ENCODE peak calls at places on chromosome 12, in nine cellular contexts. X is CD8-positive, alpha-beta T cell; A is stomach; Q is lower leg skin; J is kidney epithelial cell; I is mucosa of descending colon; E is astrocyte; C is cardiac muscle cell; H is bronchial epithelial cell. P is an unnamed sample.

GRCh38 chr12:130715150-130715995 is 726 bp downstream of the RIMBP2 start:
- DNase-seq in X (no peak), A (peak), Q (no peak), J (no peak), I (no peak), E (no peak), C (peak), H (no peak), P (no peak)

GRCh38 chr12:108511633-108512540 is 3.2 kb upstream of the FICD start:
- DNase-seq in X (peak), A (peak), Q (peak), J (peak), I (no peak), E (peak), C (peak), H (peak), P (peak)

GRCh38 chr12:63849641-63850040 is 5.1 kb downstream of the SRGAP1 start:
- DNase-seq in X (no peak), A (no peak), Q (no peak), J (no peak), I (no peak), E (no peak), C (no peak), H (no peak), P (no peak)

GRCh38 chr12:62758216-62758615 is 176.7 kb downstream of the PPM1H start:
- DNase-seq in X (no peak), A (no peak), Q (no peak), J (peak), I (no peak), E (peak), C (no peak), H (no peak), P (no peak)

GRCh38 chr12:75954076-75954475 is 77.5 kb downstream of the PHLDA1 start:
- DNase-seq in X (no peak), A (no peak), Q (no peak), J (peak), I (no peak), E (peak), C (no peak), H (peak), P (no peak)

GRCh38 chr12:72133497-72134055 is 138.6 kb upstream of the TRHDE start:
- DNase-seq in X (no peak), A (no peak), Q (no peak), J (no peak), I (no peak), E (no peak), C (no peak), H (no peak), P (no peak)

GRCh38 chr12:106152334-106152733 is 13.6 kb upstream of the NUAK1 start:
- DNase-seq in X (no peak), A (no peak), Q (no peak), J (no peak), I (no peak), E (no peak), C (no peak), H (no peak), P (no peak)

GRCh38 chr12:109241936-109242335 is 67.1 kb downstream of the FOXN4 start:
- DNase-seq in X (no peak), A (no peak), Q (no peak), J (no peak), I (no peak), E (no peak), C (no peak), H (no peak), P (no peak)

GRCh38 chr12:94401326-94401725 is 58.3 kb downstream of the CEP83 start:
- DNase-seq in X (no peak), A (no peak), Q (no peak), J (no peak), I (no peak), E (no peak), C (no peak), H (no peak), P (no peak)

GRCh38 chr12:51377099-51377984 is 13.9 kb downstream of the GALNT6 start:
- DNase-seq in X (no peak), A (no peak), Q (no peak), J (no peak), I (no peak), E (no peak), C (no peak), H (no peak), P (no peak)

GRCh38 chr12:109202770-109203169 is 86.4 kb downstream of the ACACB start:
- DNase-seq in X (no peak), A (no peak), Q (no peak), J (no peak), I (no peak), E (no peak), C (no peak), H (no peak), P (no peak)

GRCh38 chr12:81128930-81129554 is 51.2 kb downstream of the ACSS3 start:
- DNase-seq in X (no peak), A (no peak), Q (no peak), J (peak), I (no peak), E (peak), C (peak), H (peak), P (no peak)

DNA sequence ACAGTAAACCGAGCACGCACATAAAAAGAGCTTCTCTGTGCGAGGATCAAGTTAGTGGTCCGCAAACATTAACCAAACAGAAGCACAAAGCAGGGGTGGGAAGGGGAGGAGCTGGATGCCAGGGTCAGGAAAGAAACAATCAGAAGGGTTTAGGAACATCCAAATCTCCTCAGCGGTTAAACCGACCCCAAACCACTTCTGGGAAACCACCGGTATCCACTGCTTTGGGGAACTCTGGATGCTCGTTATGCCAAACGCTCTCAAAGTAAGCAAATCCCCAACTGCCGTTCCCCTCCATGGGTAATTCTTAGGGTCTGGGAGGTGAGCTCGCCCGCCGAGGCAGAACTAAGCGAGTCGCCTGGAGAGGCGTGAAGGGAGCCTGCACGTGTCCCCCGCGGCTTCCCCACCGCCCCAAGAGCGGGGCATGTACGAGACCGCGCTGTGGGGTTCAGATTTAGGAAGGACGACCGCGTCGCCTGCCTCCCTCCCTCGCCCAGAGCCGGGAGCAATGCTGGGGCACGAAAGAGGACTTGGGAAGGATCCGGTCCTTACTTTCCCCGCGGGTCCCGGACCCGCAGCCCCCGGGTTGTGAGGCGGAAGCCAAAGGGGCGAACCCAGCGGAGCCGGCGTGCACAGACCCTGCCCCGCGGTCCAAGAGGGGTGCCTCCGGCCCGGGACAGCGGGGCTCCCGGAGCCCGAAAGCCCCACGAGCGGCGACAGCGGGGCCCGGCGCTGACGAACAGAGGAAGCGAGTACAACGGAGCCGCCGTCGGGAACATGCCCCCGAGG is 710 bp downstream of the SBNO1 start:
- DNase-seq in X (peak), A (peak), Q (no peak), J (no peak), I (peak), E (peak), C (peak), H (peak), P (no peak)
- H3K4me3 ChIP-seq in X (peak), A (peak), Q (peak), J (peak), I (peak), E (peak), C (peak), H (peak), P (peak)

GRCh38 chr12:19836056-19836455 is 396.8 kb downstream of the AEBP2 start:
- DNase-seq in X (no peak), A (no peak), Q (no peak), J (no peak), I (no peak), E (no peak), C (no peak), H (no peak), P (no peak)

GRCh38 chr12:19834596-19834995 is 395.3 kb downstream of the AEBP2 start:
- DNase-seq in X (no peak), A (no peak), Q (no peak), J (no peak), I (no peak), E (no peak), C (no peak), H (no peak), P (no peak)

GRCh38 chr12:19830461-19830860 is 391.2 kb downstream of the AEBP2 start:
- DNase-seq in X (no peak), A (no peak), Q (no peak), J (no peak), I (no peak), E (no peak), C (no peak), H (no peak), P (no peak)

GRCh38 chr12:19836456-19836855 is 397.2 kb downstream of the AEBP2 start:
- DNase-seq in X (no peak), A (no peak), Q (no peak), J (no peak), I (no peak), E (no peak), C (no peak), H (no peak), P (no peak)

DNA sequence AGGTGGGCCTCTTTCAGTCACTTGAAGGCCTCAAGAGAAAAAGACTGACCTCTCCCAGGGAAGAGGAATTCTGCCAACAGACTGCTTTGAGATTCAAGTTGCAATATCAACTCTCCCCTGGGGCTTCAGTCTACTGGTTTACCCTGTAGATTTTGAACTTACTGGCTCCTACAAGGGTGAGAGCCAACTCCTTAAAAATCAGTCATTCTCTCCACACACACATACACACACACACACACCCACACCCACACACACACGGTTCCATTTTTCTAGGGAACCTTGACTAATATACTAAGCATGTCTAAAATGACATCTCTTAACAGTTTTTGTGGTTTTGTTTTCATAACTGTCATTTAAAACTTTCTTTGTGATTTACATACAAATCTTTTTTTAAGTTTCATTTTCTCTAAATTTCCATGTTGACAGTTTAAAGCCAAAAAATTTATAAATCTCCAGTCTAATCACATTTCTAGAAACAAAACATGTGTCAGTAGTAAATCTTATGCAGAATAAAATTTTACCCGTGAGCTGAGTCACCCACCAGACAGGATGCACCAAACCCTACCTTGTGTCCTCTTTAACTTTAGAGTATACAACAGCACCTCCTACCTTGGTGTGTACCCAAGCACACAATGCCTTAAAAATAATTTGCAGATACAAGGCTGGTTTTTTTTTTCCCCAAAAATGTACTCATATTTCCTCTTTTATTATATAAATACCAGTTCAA is 394.6 kb downstream of the AEBP2 start:
- DNase-seq in X (no peak), A (no peak), Q (no peak), J (no peak), I (no peak), E (peak), C (no peak), H (peak), P (no peak)
- TF ChIP-seq CTCF in X (no peak), A (no peak), Q (no peak), J (no peak), I (no peak), E (no peak), C (no peak), H (no peak), P (no peak)

DNA sequence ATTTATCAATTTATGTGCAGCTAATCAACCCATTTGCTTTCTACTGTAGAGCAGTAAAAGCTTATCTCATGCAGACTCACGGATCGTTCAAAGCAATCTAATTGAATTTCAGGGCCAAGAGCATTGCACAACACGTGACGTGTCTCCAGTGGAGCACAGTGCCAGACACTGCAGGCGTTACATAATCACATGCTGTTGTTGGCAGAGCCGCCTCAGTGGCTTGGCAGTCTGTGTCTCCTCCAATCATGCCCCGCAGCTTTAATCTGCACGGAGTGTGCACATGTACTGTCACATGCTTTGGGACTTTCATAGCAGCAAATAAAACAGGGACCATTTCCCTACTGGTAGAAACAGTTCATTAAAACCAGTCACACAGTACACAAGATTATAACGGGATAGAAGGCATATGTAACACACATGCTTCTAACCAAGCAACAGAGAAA is 309.3 kb downstream of the ITPR2 start:
- DNase-seq in X (no peak), A (peak), Q (peak), J (peak), I (peak), E (peak), C (no peak), H (peak), P (no peak)
- H3K4me3 ChIP-seq in X (no peak), A (no peak), Q (no peak), J (no peak), I (no peak), E (no peak), C (no peak), H (no peak), P (no peak)

GRCh38 chr12:56257071-56257470 is 1.1 kb downstream of the ANKRD52 start:
- DNase-seq in X (no peak), A (no peak), Q (no peak), J (no peak), I (no peak), E (no peak), C (no peak), H (no peak), P (no peak)

GRCh38 chr12:56258068-56258819 is at the start of gene ANKRD52:
- DNase-seq in X (peak), A (peak), Q (peak), J (no peak), I (peak), E (peak), C (peak), H (peak), P (peak)

GRCh38 chr12:56255671-56256070 is 2.5 kb downstream of the ANKRD52 start:
- DNase-seq in X (no peak), A (no peak), Q (no peak), J (no peak), I (no peak), E (no peak), C (no peak), H (no peak), P (no peak)

GRCh38 chr12:56257491-56258067 is 605 bp downstream of the ANKRD52 start:
- DNase-seq in X (no peak), A (no peak), Q (no peak), J (no peak), I (no peak), E (peak), C (peak), H (peak), P (no peak)

DNA sequence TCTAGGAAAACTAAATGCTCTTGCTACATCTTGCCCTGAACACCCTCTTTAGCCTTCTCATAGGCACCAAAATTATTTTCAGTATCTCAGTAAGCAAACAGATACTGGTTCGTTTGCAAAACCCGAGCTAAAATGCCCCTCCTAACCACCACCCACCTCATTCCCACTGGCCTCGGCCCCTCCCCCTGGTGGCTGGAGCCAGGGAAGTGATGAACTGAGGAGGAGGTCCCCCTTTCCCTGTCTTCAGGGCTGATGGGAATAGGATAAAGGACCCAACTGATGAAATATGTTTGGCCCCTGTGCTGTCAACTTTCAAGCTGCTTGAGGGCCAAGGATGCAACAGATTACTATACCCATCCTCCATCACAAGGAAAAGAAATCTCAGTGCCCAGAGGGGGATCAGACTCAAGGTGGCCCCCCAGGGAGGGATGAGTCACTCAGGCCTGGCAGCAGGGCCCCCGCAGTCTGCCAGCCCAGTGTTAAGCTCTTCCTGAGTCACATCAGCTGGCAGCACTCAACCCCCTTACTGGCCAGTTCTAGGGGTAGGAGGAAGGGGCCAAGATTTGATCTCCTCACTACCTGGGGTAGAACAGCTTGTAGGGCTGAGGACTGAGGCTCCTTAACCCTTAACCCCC is 1.7 kb downstream of the ANKRD52 start:
- DNase-seq in X (no peak), A (no peak), Q (no peak), J (no peak), I (no peak), E (peak), C (no peak), H (no peak), P (no peak)
- TF ChIP-seq CTCF in X (no peak), A (no peak), Q (no peak), J (peak), I (no peak), E (no peak), C (peak), H (no peak), P (no peak)

GRCh38 chr12:113056631-113057488 is at the start of gene DTX1:
- DNase-seq in X (peak), A (no peak), Q (no peak), J (no peak), I (no peak), E (no peak), C (peak), H (no peak), P (no peak)

GRCh38 chr12:113056381-113056630 is 224 bp upstream of the DTX1 start:
- DNase-seq in X (no peak), A (no peak), Q (no peak), J (no peak), I (no peak), E (no peak), C (no peak), H (no peak), P (no peak)

GRCh38 chr12:113054948-113055486 is 1.5 kb upstream of the DTX1 start:
- DNase-seq in X (no peak), A (no peak), Q (no peak), J (no peak), I (no peak), E (no peak), C (no peak), H (no peak), P (no peak)

GRCh38 chr12:113057565-113058485 is 1.3 kb downstream of the DTX1 start:
- DNase-seq in X (no peak), A (no peak), Q (no peak), J (no peak), I (no peak), E (no peak), C (no peak), H (no peak), P (no peak)

DNA sequence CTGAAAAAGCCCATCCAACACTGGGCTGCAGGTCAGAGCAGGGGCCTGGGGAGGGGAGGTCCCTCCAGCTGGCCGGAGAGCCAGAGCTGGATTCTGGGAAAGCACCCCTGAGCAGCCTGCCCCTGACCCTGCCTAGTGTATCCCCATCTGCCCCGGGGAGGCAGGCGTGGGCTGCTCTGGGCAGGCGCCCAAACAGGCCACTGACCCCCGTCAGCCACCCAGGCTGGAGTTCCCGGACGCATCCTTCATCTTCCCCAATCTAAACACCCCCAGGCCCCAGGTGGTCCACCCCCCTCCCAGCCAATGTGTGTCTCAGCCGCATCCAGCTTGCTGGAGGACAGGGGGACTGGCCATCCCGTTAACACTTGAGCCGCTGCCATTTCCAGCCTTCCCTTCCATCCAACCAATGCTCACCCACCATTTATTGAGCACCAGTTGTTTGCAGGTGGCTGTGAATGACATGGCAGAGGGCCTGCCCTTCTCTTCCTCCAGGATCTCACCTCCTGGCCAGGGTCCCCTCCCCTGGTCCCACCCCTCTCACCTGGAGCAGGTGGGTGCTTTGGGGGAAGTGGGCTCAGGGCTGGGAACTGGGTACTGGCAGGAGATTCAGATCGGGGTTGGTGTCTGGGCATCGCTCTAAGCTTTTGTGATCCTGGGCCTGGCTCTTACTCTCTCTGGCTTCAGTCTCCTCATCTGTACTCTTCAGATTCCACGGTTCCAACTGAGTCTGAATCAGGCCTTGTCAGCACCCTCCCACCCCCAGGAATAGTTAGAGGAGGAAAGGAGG is 743 bp upstream of the DTX1 start:
- DNase-seq in X (no peak), A (no peak), Q (no peak), J (no peak), I (no peak), E (no peak), C (no peak), H (no peak), P (no peak)
- H3K4me3 ChIP-seq in X (peak), A (no peak), Q (no peak), J (no peak), I (no peak), E (no peak), C (no peak), H (no peak), P (no peak)

DNA sequence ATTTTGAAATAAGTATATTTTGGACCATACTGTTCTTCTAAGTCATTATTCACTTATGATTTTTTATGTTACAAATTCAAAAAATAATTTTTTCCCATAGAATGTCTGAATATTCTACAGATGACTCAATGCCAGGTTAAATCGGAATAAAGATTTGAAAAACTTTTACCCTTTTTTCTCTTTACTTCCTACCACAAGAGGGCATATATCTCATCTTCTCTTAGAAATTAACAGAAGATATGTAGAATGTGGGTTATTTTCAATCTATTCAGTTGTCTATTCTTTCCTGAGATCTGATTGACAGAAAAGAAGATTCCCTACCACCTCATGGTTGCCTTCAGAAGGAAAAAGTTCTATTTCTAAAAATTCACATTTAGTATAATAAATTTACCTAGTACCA is 53.0 kb upstream of the KITLG start:
- DNase-seq in X (no peak), A (no peak), Q (no peak), J (no peak), I (no peak), E (no peak), C (no peak), H (no peak), P (no peak)
- TF ChIP-seq CTCF in X (no peak), A (no peak), Q (no peak), J (peak), I (no peak), E (peak), C (peak), H (no peak), P (no peak)

GRCh38 chr12:52771088-52771487 is 6.1 kb downstream of the KRT76 start:
- DNase-seq in X (no peak), A (no peak), Q (no peak), J (no peak), I (no peak), E (no peak), C (no peak), H (no peak), P (no peak)
- H3K4me3 ChIP-seq in X (no peak), A (no peak), Q (no peak), J (no peak), I (no peak), E (no peak), C (no peak), H (no peak), P (no peak)